ENCODE peak calls at places on chromosome 4, in seven cellular contexts. One of them, this sample, is unnamed.

GRCh38 chr4:61549356-61549755 is 349.2 kb downstream of the ADGRL3 start:
- DNase-seq in MM.1S: no peak
- DNase-seq in HCT116: no peak
- DNase-seq in endothelial cell of umbilical vein: no peak
- DNase-seq in astrocyte: no peak
- DNase-seq in mammary epithelial cell: no peak
- DNase-seq in fibroblast of lung: peak; percentile 26
- DNase-seq in this sample: no peak

GRCh38 chr4:151173751-151174325 is 74.4 kb downstream of the RPS3A start:
- DNase-seq in astrocyte: no peak
- DNase-seq in mammary epithelial cell: no peak
- DNase-seq in endothelial cell of umbilical vein: no peak
- DNase-seq in HCT116: no peak
- DNase-seq in fibroblast of lung: peak; percentile 68
- DNase-seq in MM.1S: no peak
- DNase-seq in this sample: no peak

GRCh38 chr4:186982160-186982559 is 258.5 kb upstream of the FAT1 start:
- DNase-seq in endothelial cell of umbilical vein: no peak
- DNase-seq in HCT116: no peak
- DNase-seq in mammary epithelial cell: no peak
- DNase-seq in fibroblast of lung: no peak
- DNase-seq in MM.1S: no peak
- DNase-seq in astrocyte: no peak
- DNase-seq in this sample: no peak

GRCh38 chr4:118224239-118224829 is 128.5 kb downstream of the PRSS12 start:
- DNase-seq in MM.1S: peak; percentile 52
- DNase-seq in fibroblast of lung: peak; percentile 88
- DNase-seq in HCT116: peak; percentile 67
- DNase-seq in endothelial cell of umbilical vein: peak; percentile 69
- DNase-seq in astrocyte: peak; percentile 53
- DNase-seq in mammary epithelial cell: peak; percentile 40
- DNase-seq in this sample: peak; percentile 24

GRCh38 chr4:11367371-11367770 is 61.3 kb downstream of the HS3ST1 start:
- DNase-seq in HCT116: no peak
- DNase-seq in endothelial cell of umbilical vein: peak; percentile 7
- DNase-seq in MM.1S: no peak
- DNase-seq in fibroblast of lung: peak; percentile 23
- DNase-seq in mammary epithelial cell: peak; percentile 12
- DNase-seq in astrocyte: peak; percentile 35
- DNase-seq in this sample: no peak

GRCh38 chr4:185708348-185708747 is 103.6 kb downstream of the SORBS2 start:
- DNase-seq in MM.1S: no peak
- DNase-seq in endothelial cell of umbilical vein: peak; percentile 82
- DNase-seq in HCT116: no peak
- DNase-seq in astrocyte: peak; percentile 85
- DNase-seq in fibroblast of lung: peak; percentile 53
- DNase-seq in mammary epithelial cell: peak; percentile 71
- DNase-seq in this sample: no peak

GRCh38 chr4:180610317-180610716 is 1632.9 kb upstream of the TENM3 start:
- DNase-seq in MM.1S: no peak
- DNase-seq in HCT116: no peak
- DNase-seq in endothelial cell of umbilical vein: no peak
- DNase-seq in fibroblast of lung: no peak
- DNase-seq in astrocyte: peak; percentile 51
- DNase-seq in mammary epithelial cell: peak; percentile 85
- DNase-seq in this sample: no peak

GRCh38 chr4:9758641-9759317 is 22.7 kb upstream of the DRD5 start:
- DNase-seq in fibroblast of lung: no peak
- DNase-seq in endothelial cell of umbilical vein: no peak
- DNase-seq in mammary epithelial cell: no peak
- DNase-seq in MM.1S: no peak
- DNase-seq in HCT116: no peak
- DNase-seq in astrocyte: no peak
- DNase-seq in this sample: no peak

GRCh38 chr4:12889054-12889453 is 595.1 kb downstream of the RAB28 start:
- DNase-seq in MM.1S: no peak
- DNase-seq in HCT116: no peak
- DNase-seq in astrocyte: peak; percentile 1
- DNase-seq in fibroblast of lung: no peak
- DNase-seq in endothelial cell of umbilical vein: no peak
- DNase-seq in mammary epithelial cell: peak; percentile 28
- DNase-seq in this sample: no peak

GRCh38 chr4:10079951-10080873 is 36.4 kb downstream of the WDR1 start:
- DNase-seq in endothelial cell of umbilical vein: no peak
- DNase-seq in HCT116: no peak
- DNase-seq in MM.1S: no peak
- DNase-seq in astrocyte: no peak
- DNase-seq in fibroblast of lung: no peak
- DNase-seq in mammary epithelial cell: no peak
- DNase-seq in this sample: no peak

GRCh38 chr4:7746351-7747061 is 193.2 kb downstream of the AFAP1 start:
- DNase-seq in mammary epithelial cell: no peak
- DNase-seq in MM.1S: no peak
- DNase-seq in HCT116: no peak
- DNase-seq in astrocyte: no peak
- DNase-seq in fibroblast of lung: no peak
- DNase-seq in endothelial cell of umbilical vein: no peak
- DNase-seq in this sample: no peak

GRCh38 chr4:154985673-154986072 is 204.6 kb downstream of the RBM46 start:
- DNase-seq in HCT116: no peak
- DNase-seq in astrocyte: no peak
- DNase-seq in endothelial cell of umbilical vein: no peak
- DNase-seq in fibroblast of lung: peak; percentile 65
- DNase-seq in MM.1S: no peak
- DNase-seq in mammary epithelial cell: no peak
- DNase-seq in this sample: no peak

GRCh38 chr4:28435346-28435745 is 1574.7 kb downstream of the STIM2 start:
- DNase-seq in HCT116: no peak
- DNase-seq in mammary epithelial cell: no peak
- DNase-seq in astrocyte: no peak
- DNase-seq in MM.1S: no peak
- DNase-seq in fibroblast of lung: peak; percentile 11
- DNase-seq in endothelial cell of umbilical vein: no peak
- DNase-seq in this sample: no peak

GRCh38 chr4:185702147-185702663 is 109.8 kb downstream of the SORBS2 start:
- DNase-seq in HCT116: no peak
- DNase-seq in fibroblast of lung: no peak
- DNase-seq in endothelial cell of umbilical vein: no peak
- DNase-seq in mammary epithelial cell: no peak
- DNase-seq in MM.1S: no peak
- DNase-seq in astrocyte: no peak
- DNase-seq in this sample: no peak

GRCh38 chr4:173519130-173520101 is 10.6 kb downstream of the HAND2 start:
- DNase-seq in astrocyte: no peak
- DNase-seq in HCT116: no peak
- DNase-seq in MM.1S: no peak
- DNase-seq in mammary epithelial cell: no peak
- DNase-seq in endothelial cell of umbilical vein: no peak
- DNase-seq in fibroblast of lung: no peak
- DNase-seq in this sample: no peak
- TF ChIP-seq EZH2 in astrocyte: peak; percentile 27
- TF ChIP-seq EZH2 in HCT116: no peak
- TF ChIP-seq EZH2 in MM.1S: no peak
- TF ChIP-seq EZH2 in mammary epithelial cell: peak; percentile 54
- TF ChIP-seq EZH2 in endothelial cell of umbilical vein: peak; percentile 82
- TF ChIP-seq EZH2 in fibroblast of lung: peak; percentile 46
- TF ChIP-seq EZH2 in this sample: no peak

DNA sequence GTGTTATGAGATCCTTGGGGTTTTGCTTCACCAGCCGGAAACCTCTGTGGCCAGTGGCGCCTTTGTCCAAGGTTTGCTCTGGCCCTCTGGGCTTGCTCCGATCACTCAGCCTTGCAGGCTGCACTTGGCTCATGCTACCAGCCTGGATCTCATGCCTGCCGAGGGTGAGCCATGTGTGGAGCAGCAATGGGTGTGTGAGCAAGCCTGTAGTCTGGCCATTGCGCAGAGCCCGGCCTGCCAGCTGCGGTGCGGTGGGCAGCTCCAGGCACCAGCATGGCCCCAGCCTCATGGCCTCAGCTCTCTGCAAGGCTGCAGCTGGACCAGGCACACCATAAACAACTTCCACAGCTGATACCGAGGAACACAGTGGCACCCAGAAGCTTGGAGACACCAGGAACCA is 17.8 kb downstream of the SULT1B1 start:
- DNase-seq in MM.1S: no peak
- DNase-seq in mammary epithelial cell: no peak
- DNase-seq in endothelial cell of umbilical vein: no peak
- DNase-seq in fibroblast of lung: no peak
- DNase-seq in HCT116: no peak
- DNase-seq in astrocyte: no peak
- DNase-seq in this sample: no peak
- H3K4me1 ChIP-seq in MM.1S: no peaks in the 10 kb centered on the region
- H3K4me1 ChIP-seq in mammary epithelial cell: peaks cover 2% of the 10 kb centered on the region
- H3K4me1 ChIP-seq in endothelial cell of umbilical vein: peaks cover 14% of the 10 kb centered on the region
- H3K4me1 ChIP-seq in fibroblast of lung: no peaks in the 10 kb centered on the region
- H3K4me1 ChIP-seq in HCT116: no peaks in the 10 kb centered on the region
- H3K4me1 ChIP-seq in astrocyte: no peaks in the 10 kb centered on the region
- H3K4me1 ChIP-seq in this sample: no peaks in the 10 kb centered on the region

GRCh38 chr4:35541146-35541887 is 703.0 kb downstream of the ARAP2 start:
- DNase-seq in endothelial cell of umbilical vein: no peak
- DNase-seq in mammary epithelial cell: no peak
- DNase-seq in HCT116: no peak
- DNase-seq in MM.1S: no peak
- DNase-seq in fibroblast of lung: no peak
- DNase-seq in astrocyte: no peak
- DNase-seq in this sample: no peak

GRCh38 chr4:35534946-35535345 is 709.4 kb downstream of the ARAP2 start:
- DNase-seq in mammary epithelial cell: no peak
- DNase-seq in fibroblast of lung: no peak
- DNase-seq in astrocyte: no peak
- DNase-seq in MM.1S: no peak
- DNase-seq in HCT116: no peak
- DNase-seq in endothelial cell of umbilical vein: no peak
- DNase-seq in this sample: no peak

GRCh38 chr4:35541888-35542213 is 702.5 kb downstream of the ARAP2 start:
- DNase-seq in endothelial cell of umbilical vein: no peak
- DNase-seq in astrocyte: no peak
- DNase-seq in MM.1S: peak; percentile 29
- DNase-seq in HCT116: no peak
- DNase-seq in fibroblast of lung: no peak
- DNase-seq in mammary epithelial cell: no peak
- DNase-seq in this sample: no peak

GRCh38 chr4:35538807-35539206 is 705.5 kb downstream of the ARAP2 start:
- DNase-seq in fibroblast of lung: peak; percentile 14
- DNase-seq in MM.1S: no peak
- DNase-seq in endothelial cell of umbilical vein: no peak
- DNase-seq in HCT116: peak; percentile 15
- DNase-seq in mammary epithelial cell: no peak
- DNase-seq in astrocyte: no peak
- DNase-seq in this sample: no peak

DNA sequence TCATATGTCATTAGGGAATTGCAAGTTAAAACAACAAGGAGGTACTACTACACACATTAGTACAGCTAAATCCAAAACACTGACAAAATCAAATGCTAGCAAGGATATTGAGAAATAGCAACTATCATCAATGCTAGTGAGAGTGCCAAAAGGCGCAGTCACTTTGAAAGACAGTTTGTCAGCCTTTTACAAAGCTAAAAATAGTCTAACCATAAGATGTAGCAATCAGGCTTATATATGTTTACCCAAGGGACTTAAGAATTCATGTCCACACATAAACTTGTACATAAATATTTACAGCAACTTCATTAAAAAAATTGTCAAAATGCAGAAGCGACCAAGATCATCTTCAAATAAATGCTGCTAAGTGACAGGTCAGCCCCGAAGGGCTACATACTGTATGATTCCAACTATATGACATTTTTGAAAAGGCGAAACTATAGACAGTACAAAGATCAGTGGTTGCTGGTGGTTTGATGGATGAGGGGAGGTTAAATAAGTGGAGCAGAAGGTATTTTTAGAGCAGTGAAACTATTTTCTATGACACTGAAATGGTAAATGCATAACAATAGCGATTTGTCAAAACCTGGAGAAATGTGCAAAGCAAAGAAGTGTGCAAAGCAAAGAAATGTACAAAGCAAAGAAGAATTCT is 704.8 kb downstream of the ARAP2 start:
- DNase-seq in HCT116: no peak
- DNase-seq in mammary epithelial cell: no peak
- DNase-seq in MM.1S: no peak
- DNase-seq in fibroblast of lung: peak; percentile 1
- DNase-seq in astrocyte: no peak
- DNase-seq in endothelial cell of umbilical vein: no peak
- DNase-seq in this sample: no peak
- H4K20me1 ChIP-seq in HCT116: no peaks in the 10 kb centered on the region
- H4K20me1 ChIP-seq in mammary epithelial cell: no peaks in the 10 kb centered on the region
- H4K20me1 ChIP-seq in MM.1S: no peaks in the 10 kb centered on the region
- H4K20me1 ChIP-seq in fibroblast of lung: no peaks in the 10 kb centered on the region
- H4K20me1 ChIP-seq in astrocyte: no peaks in the 10 kb centered on the region
- H4K20me1 ChIP-seq in endothelial cell of umbilical vein: no peaks in the 10 kb centered on the region
- H4K20me1 ChIP-seq in this sample: no peaks in the 10 kb centered on the region

GRCh38 chr4:112118742-112119357 is 26.4 kb upstream of the FAM241A start:
- DNase-seq in endothelial cell of umbilical vein: no peak
- DNase-seq in fibroblast of lung: no peak
- DNase-seq in HCT116: no peak
- DNase-seq in astrocyte: no peak
- DNase-seq in MM.1S: no peak
- DNase-seq in mammary epithelial cell: no peak
- DNase-seq in this sample: no peak

GRCh38 chr4:112125416-112125815 is 19.8 kb upstream of the FAM241A start:
- DNase-seq in HCT116: no peak
- DNase-seq in fibroblast of lung: no peak
- DNase-seq in endothelial cell of umbilical vein: no peak
- DNase-seq in astrocyte: no peak
- DNase-seq in MM.1S: no peak
- DNase-seq in mammary epithelial cell: no peak
- DNase-seq in this sample: no peak

GRCh38 chr4:112114452-112114851 is 30.8 kb upstream of the FAM241A start:
- DNase-seq in endothelial cell of umbilical vein: no peak
- DNase-seq in fibroblast of lung: no peak
- DNase-seq in mammary epithelial cell: no peak
- DNase-seq in MM.1S: no peak
- DNase-seq in astrocyte: no peak
- DNase-seq in HCT116: no peak
- DNase-seq in this sample: no peak

GRCh38 chr4:112119358-112119783 is 25.9 kb upstream of the FAM241A start:
- DNase-seq in mammary epithelial cell: no peak
- DNase-seq in endothelial cell of umbilical vein: no peak
- DNase-seq in MM.1S: peak; percentile 47
- DNase-seq in fibroblast of lung: no peak
- DNase-seq in HCT116: no peak
- DNase-seq in astrocyte: no peak
- DNase-seq in this sample: no peak

GRCh38 chr4:112120021-112120420 is 25.2 kb upstream of the FAM241A start:
- DNase-seq in endothelial cell of umbilical vein: peak; percentile 27
- DNase-seq in fibroblast of lung: peak; percentile 49
- DNase-seq in astrocyte: no peak
- DNase-seq in HCT116: no peak
- DNase-seq in MM.1S: peak; percentile 22
- DNase-seq in mammary epithelial cell: no peak
- DNase-seq in this sample: no peak
- TF ChIP-seq EZH2 in endothelial cell of umbilical vein: no peak
- TF ChIP-seq EZH2 in fibroblast of lung: no peak
- TF ChIP-seq EZH2 in astrocyte: no peak
- TF ChIP-seq EZH2 in HCT116: no peak
- TF ChIP-seq EZH2 in MM.1S: no peak
- TF ChIP-seq EZH2 in mammary epithelial cell: no peak
- TF ChIP-seq EZH2 in this sample: no peak

GRCh38 chr4:6346373-6347110 is 76.9 kb downstream of the WFS1 start:
- DNase-seq in fibroblast of lung: no peak
- DNase-seq in MM.1S: no peak
- DNase-seq in endothelial cell of umbilical vein: no peak
- DNase-seq in HCT116: no peak
- DNase-seq in mammary epithelial cell: no peak
- DNase-seq in astrocyte: no peak
- DNase-seq in this sample: no peak
- H3K4me1 ChIP-seq in fibroblast of lung: no peaks in the 10 kb centered on the region
- H3K4me1 ChIP-seq in MM.1S: no peaks in the 10 kb centered on the region
- H3K4me1 ChIP-seq in endothelial cell of umbilical vein: no peaks in the 10 kb centered on the region
- H3K4me1 ChIP-seq in HCT116: peaks cover 24% of the 10 kb centered on the region
- H3K4me1 ChIP-seq in mammary epithelial cell: no peaks in the 10 kb centered on the region
- H3K4me1 ChIP-seq in astrocyte: peaks cover 7% of the 10 kb centered on the region
- H3K4me1 ChIP-seq in this sample: no peaks in the 10 kb centered on the region

This sample was measured in DND-41.